ENCODE peak calls at places on chromosomes 1 and 21, in nine cellular contexts. One of them, this sample, is unnamed.

GRCh38 chr1:154962238-154962678 is 676 bp upstream of the PYGO2 start:
- DNase-seq in AG20443: no peak
- DNase-seq in GM06990: no peak
- DNase-seq in fibroblast of the conjunctiva: no peak
- DNase-seq in sciatic nerve: peak
- DNase-seq in HEK293T: no peak
- DNase-seq in hippocampal formation: no peak
- DNase-seq in activated naive CD4-positive, alpha-beta T cell treated with Interleukin-2 at 50 U/mL for 16 hours: no peak
- DNase-seq in amniotic stem cell: no peak
- DNase-seq in this sample: no peak

GRCh38 chr1:16979475-16980327 is 719 bp downstream of the MFAP2 start:
- DNase-seq in AG20443: peak
- DNase-seq in GM06990: no peak
- DNase-seq in fibroblast of the conjunctiva: no peak
- DNase-seq in sciatic nerve: no peak
- DNase-seq in HEK293T: no peak
- DNase-seq in hippocampal formation: no peak
- DNase-seq in activated naive CD4-positive, alpha-beta T cell treated with Interleukin-2 at 50 U/mL for 16 hours: no peak
- DNase-seq in amniotic stem cell: no peak
- DNase-seq in this sample: no peak

GRCh38 chr1:5349526-5349925 is 642.7 kb downstream of the NPHP4 start:
- DNase-seq in AG20443: no peak
- DNase-seq in GM06990: no peak
- DNase-seq in fibroblast of the conjunctiva: no peak
- DNase-seq in sciatic nerve: no peak
- DNase-seq in HEK293T: no peak
- DNase-seq in hippocampal formation: no peak
- DNase-seq in activated naive CD4-positive, alpha-beta T cell treated with Interleukin-2 at 50 U/mL for 16 hours: no peak
- DNase-seq in amniotic stem cell: no peak
- DNase-seq in this sample: no peak

GRCh38 chr1:203520315-203520714 is 26.4 kb downstream of the OPTC start:
- DNase-seq in AG20443: peak
- DNase-seq in GM06990: no peak
- DNase-seq in fibroblast of the conjunctiva: no peak
- DNase-seq in sciatic nerve: no peak
- DNase-seq in HEK293T: no peak
- DNase-seq in hippocampal formation: no peak
- DNase-seq in activated naive CD4-positive, alpha-beta T cell treated with Interleukin-2 at 50 U/mL for 16 hours: no peak
- DNase-seq in amniotic stem cell: peak
- DNase-seq in this sample: no peak

GRCh38 chr1:32178380-32179192 is 889 bp upstream of the TXLNA start:
- DNase-seq in AG20443: no peak
- DNase-seq in GM06990: no peak
- DNase-seq in fibroblast of the conjunctiva: no peak
- DNase-seq in sciatic nerve: no peak
- DNase-seq in HEK293T: no peak
- DNase-seq in hippocampal formation: no peak
- DNase-seq in activated naive CD4-positive, alpha-beta T cell treated with Interleukin-2 at 50 U/mL for 16 hours: no peak
- DNase-seq in amniotic stem cell: no peak
- DNase-seq in this sample: no peak

GRCh38 chr1:169945171-169945570 is 51.5 kb upstream of the SCYL3 start:
- DNase-seq in AG20443: no peak
- DNase-seq in GM06990: no peak
- DNase-seq in fibroblast of the conjunctiva: no peak
- DNase-seq in sciatic nerve: peak
- DNase-seq in HEK293T: no peak
- DNase-seq in hippocampal formation: no peak
- DNase-seq in activated naive CD4-positive, alpha-beta T cell treated with Interleukin-2 at 50 U/mL for 16 hours: no peak
- DNase-seq in amniotic stem cell: no peak
- DNase-seq in this sample: peak

GRCh38 chr1:231626951-231627614 is 493 bp downstream of the DISC1 start:
- DNase-seq in AG20443: peak
- DNase-seq in GM06990: no peak
- DNase-seq in fibroblast of the conjunctiva: no peak
- DNase-seq in sciatic nerve: peak
- DNase-seq in HEK293T: peak
- DNase-seq in hippocampal formation: no peak
- DNase-seq in activated naive CD4-positive, alpha-beta T cell treated with Interleukin-2 at 50 U/mL for 16 hours: peak
- DNase-seq in amniotic stem cell: peak
- DNase-seq in this sample: peak

GRCh38 chr1:100627018-100627716 is 89.2 kb downstream of the GPR88 start:
- DNase-seq in AG20443: peak
- DNase-seq in GM06990: no peak
- DNase-seq in fibroblast of the conjunctiva: peak
- DNase-seq in sciatic nerve: no peak
- DNase-seq in HEK293T: no peak
- DNase-seq in hippocampal formation: no peak
- DNase-seq in activated naive CD4-positive, alpha-beta T cell treated with Interleukin-2 at 50 U/mL for 16 hours: no peak
- DNase-seq in amniotic stem cell: no peak
- DNase-seq in this sample: no peak

GRCh38 chr21:44255519-44255981 is 6.1 kb downstream of the DNMT3L start:
- DNase-seq in AG20443: peak
- DNase-seq in GM06990: no peak
- DNase-seq in fibroblast of the conjunctiva: no peak
- DNase-seq in sciatic nerve: no peak
- DNase-seq in HEK293T: no peak
- DNase-seq in hippocampal formation: no peak
- DNase-seq in activated naive CD4-positive, alpha-beta T cell treated with Interleukin-2 at 50 U/mL for 16 hours: no peak
- DNase-seq in amniotic stem cell: no peak
- DNase-seq in this sample: no peak